ENCODE peak calls at places on chromosomes 12 and 14, in six cellular contexts. E is H54; V is GM12865; O is head of caudate nucleus; A is CD8-positive, alpha-beta memory T cell; N is activated T-cell treated with anti-CD3 and anti-CD28 coated beads for 24 hours. M is an unnamed sample.

GRCh38 chr12:15603461-15604085 is 185.6 kb downstream of the EPS8 start:
- DNase-seq in E (no peak), V (no peak), O (no peak), A (no peak), N (no peak), M (no peak)

GRCh38 chr14:64612021-64612380 is 62.2 kb downstream of the PPP1R36 start:
- DNase-seq in E (peak; percentile 53), V (no peak), O (no peak), A (no peak), N (no peak), M (no peak)

GRCh38 chr12:51334774-51335173 is 10.8 kb upstream of the BIN2 start:
- DNase-seq in E (no peak), V (no peak), O (no peak), A (no peak), N (no peak), M (no peak)

GRCh38 chr12:104733717-104734175 is 224.3 kb downstream of the SLC41A2 start:
- DNase-seq in E (no peak), V (peak; percentile 41), O (no peak), A (no peak), N (no peak), M (no peak)

GRCh38 chr14:105864116-105864515 is 337.7 kb downstream of the TMEM121 start:
- DNase-seq in E (no peak), V (peak; percentile 52), O (peak; percentile 14), A (no peak), N (no peak), M (no peak)

GRCh38 chr12:114767906-114768697 is 84.1 kb upstream of the TBX3 start:
- DNase-seq in E (no peak), V (no peak), O (no peak), A (no peak), N (no peak), M (no peak)

GRCh38 chr14:74604896-74605295 is 7.1 kb downstream of the LTBP2 start:
- DNase-seq in E (no peak), V (no peak), O (no peak), A (no peak), N (no peak), M (no peak)

GRCh38 chr12:124500232-124501079 is 67.0 kb downstream of the NCOR2 start:
- DNase-seq in E (no peak), V (no peak), O (no peak), A (no peak), N (no peak), M (no peak)

GRCh38 chr14:20494935-20495766 is 10.2 kb upstream of the RNASE10 start:
- DNase-seq in E (no peak), V (no peak), O (no peak), A (no peak), N (no peak), M (no peak)

GRCh38 chr14:62711351-62712023 is 333.8 kb downstream of the KCNH5 start:
- DNase-seq in E (no peak), V (no peak), O (no peak), A (no peak), N (no peak), M (peak; percentile 39)

GRCh38 chr12:113019045-113019444 is 37.5 kb upstream of the DTX1 start:
- DNase-seq in E (peak; percentile 43), V (no peak), O (no peak), A (no peak), N (no peak), M (no peak)

GRCh38 chr12:58818546-58818945 is 101.8 kb downstream of the LRIG3 start:
- DNase-seq in E (no peak), V (no peak), O (no peak), A (no peak), N (no peak), M (no peak)

GRCh38 chr14:89000007-89000942 is 175.8 kb downstream of the TTC8 start:
- DNase-seq in E (peak; percentile 30), V (peak; percentile 33), O (peak; percentile 19), A (no peak), N (no peak), M (no peak)

GRCh38 chr14:68894802-68895201 is 84.3 kb downstream of the ACTN1 start:
- DNase-seq in E (no peak), V (no peak), O (no peak), A (no peak), N (no peak), M (no peak)

GRCh38 chr12:77940566-77940965 is 109.9 kb downstream of the NAV3 start:
- DNase-seq in E (no peak), V (no peak), O (no peak), A (no peak), N (no peak), M (no peak)